ENCODE peak calls at places on chromosome 18, in nine cellular contexts. M is left lung, P is mesendoderm, I is GM04504, D is psoas muscle, X is midbrain, L is cardiac fibroblast, A is left ventricle myocardium inferior, N is HEK293T. U is an unnamed sample.

GRCh38 chr18:3592864-3593263 is 142.9 kb downstream of the TGIF1 start:
- DNase-seq in M (no peak), P (no peak), I (no peak), D (no peak), X (no peak), L (no peak), A (no peak), N (no peak), U (no peak)

GRCh38 chr18:76395609-76396008 is 99.4 kb downstream of the ZNF516 start:
- DNase-seq in M (peak), P (no peak), I (no peak), D (no peak), X (no peak), L (no peak), A (no peak), N (no peak), U (no peak)

GRCh38 chr18:62715829-62716678 is 713 bp downstream of the PHLPP1 start:
- DNase-seq in M (peak), P (peak), I (no peak), D (peak), X (no peak), L (peak), A (peak), N (peak), U (peak)

GRCh38 chr18:23188391-23188790 is 53.1 kb downstream of the CABLES1 start:
- DNase-seq in M (no peak), P (no peak), I (no peak), D (no peak), X (no peak), L (no peak), A (no peak), N (no peak), U (no peak)

GRCh38 chr18:58668211-58668610 is 3.1 kb upstream of the MALT1 start:
- DNase-seq in M (no peak), P (no peak), I (no peak), D (no peak), X (no peak), L (no peak), A (no peak), N (no peak), U (no peak)

GRCh38 chr18:48889115-48889941 is 61.4 kb downstream of the SMAD7 start:
- DNase-seq in M (peak), P (peak), I (no peak), D (peak), X (peak), L (peak), A (peak), N (no peak), U (no peak)

GRCh38 chr18:41731887-41732286 is 223.1 kb upstream of the PIK3C3 start:
- DNase-seq in M (no peak), P (no peak), I (no peak), D (no peak), X (no peak), L (peak), A (no peak), N (no peak), U (no peak)

GRCh38 chr18:7941533-7941932 is 374.4 kb downstream of the PTPRM start:
- DNase-seq in M (peak), P (no peak), I (no peak), D (peak), X (no peak), L (no peak), A (no peak), N (no peak), U (peak)

GRCh38 chr18:76487782-76488181 is 7.3 kb downstream of the ZNF516 start:
- DNase-seq in M (no peak), P (peak), I (no peak), D (no peak), X (no peak), L (no peak), A (no peak), N (no peak), U (no peak)

GRCh38 chr18:23453657-23454011 is 547 bp downstream of the RIOK3 start:
- DNase-seq in M (no peak), P (peak), I (no peak), D (no peak), X (peak), L (peak), A (no peak), N (no peak), U (peak)

GRCh38 chr18:46676162-46676830 is 19.3 kb upstream of the LOXHD1 start:
- DNase-seq in M (no peak), P (no peak), I (no peak), D (no peak), X (no peak), L (no peak), A (no peak), N (no peak), U (no peak)

GRCh38 chr18:4636957-4637356 is 181.8 kb upstream of the DLGAP1 start:
- DNase-seq in M (no peak), P (no peak), I (no peak), D (no peak), X (no peak), L (no peak), A (no peak), N (no peak), U (peak)

GRCh38 chr18:65746936-65747335 is 3.9 kb upstream of the CDH7 start:
- DNase-seq in M (no peak), P (no peak), I (no peak), D (no peak), X (no peak), L (no peak), A (no peak), N (no peak), U (no peak)

GRCh38 chr18:9926223-9926894 is 12.5 kb downstream of the VAPA start:
- DNase-seq in M (no peak), P (peak), I (no peak), D (no peak), X (no peak), L (no peak), A (no peak), N (no peak), U (no peak)

GRCh38 chr18:74331404-74331803 is 15.8 kb downstream of the C18orf63 start:
- DNase-seq in M (no peak), P (peak), I (peak), D (no peak), X (peak), L (peak), A (no peak), N (peak), U (peak)

GRCh38 chr18:76765649-76766048 is 56.7 kb upstream of the ZNF236 start:
- DNase-seq in M (no peak), P (no peak), I (no peak), D (no peak), X (no peak), L (no peak), A (no peak), N (no peak), U (no peak)

GRCh38 chr18:52376104-52376503 is 36.1 kb downstream of the DCC start:
- DNase-seq in M (no peak), P (no peak), I (no peak), D (no peak), X (no peak), L (no peak), A (no peak), N (no peak), U (no peak)

GRCh38 chr18:58572181-58572580 is 56.7 kb downstream of the ALPK2 start:
- DNase-seq in M (no peak), P (no peak), I (peak), D (no peak), X (no peak), L (peak), A (no peak), N (no peak), U (no peak)

GRCh38 chr18:22194151-22194598 is 24.8 kb downstream of the GATA6 start:
- DNase-seq in M (no peak), P (peak), I (no peak), D (no peak), X (no peak), L (peak), A (no peak), N (no peak), U (peak)